ENCODE peak calls at places on chromosomes 2 and 18, in five cellular contexts. One of them, this sample, is unnamed.

GRCh38 chr2:38666578-38666926 is 638 bp downstream of the GALM start:
- DNase-seq in stimulated activated CD4-positive, alpha-beta T cell treated with anti-CD3 and anti-CD28 coated beads, Interleukin-2, amount 100 ng/mL, for 48 hours: no peak
- DNase-seq in hippocampal formation: no peak
- DNase-seq in OCI-LY7: peak
- DNase-seq in GM23248: peak
- DNase-seq in this sample: peak

GRCh38 chr2:174027956-174028355 is 62.8 kb upstream of the SP3 start:
- DNase-seq in stimulated activated CD4-positive, alpha-beta T cell treated with anti-CD3 and anti-CD28 coated beads, Interleukin-2, amount 100 ng/mL, for 48 hours: no peak
- DNase-seq in hippocampal formation: no peak
- DNase-seq in OCI-LY7: no peak
- DNase-seq in GM23248: no peak
- DNase-seq in this sample: no peak

GRCh38 chr2:216083464-216084279 is 2.0 kb downstream of the TMEM169 start:
- DNase-seq in stimulated activated CD4-positive, alpha-beta T cell treated with anti-CD3 and anti-CD28 coated beads, Interleukin-2, amount 100 ng/mL, for 48 hours: no peak
- DNase-seq in hippocampal formation: no peak
- DNase-seq in OCI-LY7: no peak
- DNase-seq in GM23248: peak
- DNase-seq in this sample: no peak

GRCh38 chr2:134072973-134073490 is 180.8 kb upstream of the MGAT5 start:
- DNase-seq in stimulated activated CD4-positive, alpha-beta T cell treated with anti-CD3 and anti-CD28 coated beads, Interleukin-2, amount 100 ng/mL, for 48 hours: no peak
- DNase-seq in hippocampal formation: no peak
- DNase-seq in OCI-LY7: no peak
- DNase-seq in GM23248: no peak
- DNase-seq in this sample: no peak

GRCh38 chr18:58373486-58373885 is 255.4 kb downstream of the ALPK2 start:
- DNase-seq in stimulated activated CD4-positive, alpha-beta T cell treated with anti-CD3 and anti-CD28 coated beads, Interleukin-2, amount 100 ng/mL, for 48 hours: no peak
- DNase-seq in hippocampal formation: no peak
- DNase-seq in OCI-LY7: no peak
- DNase-seq in GM23248: no peak
- DNase-seq in this sample: no peak

GRCh38 chr2:165778653-165779451 is 15.2 kb downstream of the GALNT3 start:
- DNase-seq in stimulated activated CD4-positive, alpha-beta T cell treated with anti-CD3 and anti-CD28 coated beads, Interleukin-2, amount 100 ng/mL, for 48 hours: no peak
- DNase-seq in hippocampal formation: no peak
- DNase-seq in OCI-LY7: peak
- DNase-seq in GM23248: peak
- DNase-seq in this sample: peak

GRCh38 chr2:73561422-73561821 is 80.8 kb downstream of the NAT8 start:
- DNase-seq in stimulated activated CD4-positive, alpha-beta T cell treated with anti-CD3 and anti-CD28 coated beads, Interleukin-2, amount 100 ng/mL, for 48 hours: no peak
- DNase-seq in hippocampal formation: no peak
- DNase-seq in OCI-LY7: no peak
- DNase-seq in GM23248: no peak
- DNase-seq in this sample: no peak

GRCh38 chr2:25851740-25852503 is 26.4 kb downstream of the ASXL2 start:
- DNase-seq in stimulated activated CD4-positive, alpha-beta T cell treated with anti-CD3 and anti-CD28 coated beads, Interleukin-2, amount 100 ng/mL, for 48 hours: peak
- DNase-seq in hippocampal formation: peak
- DNase-seq in OCI-LY7: peak
- DNase-seq in GM23248: peak
- DNase-seq in this sample: peak

GRCh38 chr2:190533175-190533967 is 1.2 kb downstream of the NEMP2 start:
- DNase-seq in stimulated activated CD4-positive, alpha-beta T cell treated with anti-CD3 and anti-CD28 coated beads, Interleukin-2, amount 100 ng/mL, for 48 hours: peak
- DNase-seq in hippocampal formation: no peak
- DNase-seq in OCI-LY7: no peak
- DNase-seq in GM23248: peak
- DNase-seq in this sample: no peak

GRCh38 chr2:19540739-19541503 is 182.5 kb upstream of the OSR1 start:
- DNase-seq in stimulated activated CD4-positive, alpha-beta T cell treated with anti-CD3 and anti-CD28 coated beads, Interleukin-2, amount 100 ng/mL, for 48 hours: no peak
- DNase-seq in hippocampal formation: no peak
- DNase-seq in OCI-LY7: no peak
- DNase-seq in GM23248: peak
- DNase-seq in this sample: no peak

GRCh38 chr2:69253033-69253535 is 133.9 kb downstream of the GFPT1 start:
- DNase-seq in stimulated activated CD4-positive, alpha-beta T cell treated with anti-CD3 and anti-CD28 coated beads, Interleukin-2, amount 100 ng/mL, for 48 hours: no peak
- DNase-seq in hippocampal formation: no peak
- DNase-seq in OCI-LY7: no peak
- DNase-seq in GM23248: peak
- DNase-seq in this sample: no peak

GRCh38 chr18:55859116-55859515 is 271.1 kb upstream of the TCF4 start:
- DNase-seq in stimulated activated CD4-positive, alpha-beta T cell treated with anti-CD3 and anti-CD28 coated beads, Interleukin-2, amount 100 ng/mL, for 48 hours: no peak
- DNase-seq in hippocampal formation: no peak
- DNase-seq in OCI-LY7: no peak
- DNase-seq in GM23248: peak
- DNase-seq in this sample: no peak

GRCh38 chr2:40209728-40210127 is 242.2 kb downstream of the SLC8A1 start:
- DNase-seq in stimulated activated CD4-positive, alpha-beta T cell treated with anti-CD3 and anti-CD28 coated beads, Interleukin-2, amount 100 ng/mL, for 48 hours: no peak
- DNase-seq in hippocampal formation: no peak
- DNase-seq in OCI-LY7: no peak
- DNase-seq in GM23248: no peak
- DNase-seq in this sample: no peak

GRCh38 chr2:73984203-73984921 is at the start of gene TET3:
- DNase-seq in stimulated activated CD4-positive, alpha-beta T cell treated with anti-CD3 and anti-CD28 coated beads, Interleukin-2, amount 100 ng/mL, for 48 hours: peak
- DNase-seq in hippocampal formation: peak
- DNase-seq in OCI-LY7: peak
- DNase-seq in GM23248: peak
- DNase-seq in this sample: peak

GRCh38 chr18:26902296-26902695 is 36.8 kb upstream of the AQP4 start:
- DNase-seq in stimulated activated CD4-positive, alpha-beta T cell treated with anti-CD3 and anti-CD28 coated beads, Interleukin-2, amount 100 ng/mL, for 48 hours: no peak
- DNase-seq in hippocampal formation: peak
- DNase-seq in OCI-LY7: no peak
- DNase-seq in GM23248: no peak
- DNase-seq in this sample: no peak

GRCh38 chr2:7835693-7836680 is 845.9 kb upstream of the ID2 start:
- DNase-seq in stimulated activated CD4-positive, alpha-beta T cell treated with anti-CD3 and anti-CD28 coated beads, Interleukin-2, amount 100 ng/mL, for 48 hours: no peak
- DNase-seq in hippocampal formation: no peak
- DNase-seq in OCI-LY7: peak
- DNase-seq in GM23248: no peak
- DNase-seq in this sample: peak

GRCh38 chr2:241507430-241508239 is 749 bp downstream of the STK25 start:
- DNase-seq in stimulated activated CD4-positive, alpha-beta T cell treated with anti-CD3 and anti-CD28 coated beads, Interleukin-2, amount 100 ng/mL, for 48 hours: peak
- DNase-seq in hippocampal formation: no peak
- DNase-seq in OCI-LY7: peak
- DNase-seq in GM23248: peak
- DNase-seq in this sample: no peak

GRCh38 chr2:102155131-102155702 is 12.7 kb downstream of the IL1R1 start:
- DNase-seq in stimulated activated CD4-positive, alpha-beta T cell treated with anti-CD3 and anti-CD28 coated beads, Interleukin-2, amount 100 ng/mL, for 48 hours: no peak
- DNase-seq in hippocampal formation: no peak
- DNase-seq in OCI-LY7: no peak
- DNase-seq in GM23248: no peak
- DNase-seq in this sample: no peak

GRCh38 chr2:20071397-20072383 is 20.3 kb upstream of the LAPTM4A start:
- DNase-seq in stimulated activated CD4-positive, alpha-beta T cell treated with anti-CD3 and anti-CD28 coated beads, Interleukin-2, amount 100 ng/mL, for 48 hours: no peak
- DNase-seq in hippocampal formation: no peak
- DNase-seq in OCI-LY7: no peak
- DNase-seq in GM23248: peak
- DNase-seq in this sample: no peak

GRCh38 chr2:216984937-216985336 is 125.1 kb upstream of the TNP1 start:
- DNase-seq in stimulated activated CD4-positive, alpha-beta T cell treated with anti-CD3 and anti-CD28 coated beads, Interleukin-2, amount 100 ng/mL, for 48 hours: no peak
- DNase-seq in hippocampal formation: no peak
- DNase-seq in OCI-LY7: no peak
- DNase-seq in GM23248: no peak
- DNase-seq in this sample: no peak

GRCh38 chr2:219777388-219777787 is 150.0 kb downstream of the SLC4A3 start:
- DNase-seq in stimulated activated CD4-positive, alpha-beta T cell treated with anti-CD3 and anti-CD28 coated beads, Interleukin-2, amount 100 ng/mL, for 48 hours: no peak
- DNase-seq in hippocampal formation: no peak
- DNase-seq in OCI-LY7: no peak
- DNase-seq in GM23248: no peak
- DNase-seq in this sample: no peak

GRCh38 chr2:2648094-2648493 is 317.0 kb upstream of the MYT1L start:
- DNase-seq in stimulated activated CD4-positive, alpha-beta T cell treated with anti-CD3 and anti-CD28 coated beads, Interleukin-2, amount 100 ng/mL, for 48 hours: no peak
- DNase-seq in hippocampal formation: no peak
- DNase-seq in OCI-LY7: no peak
- DNase-seq in GM23248: no peak
- DNase-seq in this sample: no peak

GRCh38 chr2:172701250-172701649 is 34.4 kb upstream of the RAPGEF4 start:
- DNase-seq in stimulated activated CD4-positive, alpha-beta T cell treated with anti-CD3 and anti-CD28 coated beads, Interleukin-2, amount 100 ng/mL, for 48 hours: no peak
- DNase-seq in hippocampal formation: no peak
- DNase-seq in OCI-LY7: no peak
- DNase-seq in GM23248: peak
- DNase-seq in this sample: no peak

GRCh38 chr2:240929364-240930095 is 23.4 kb downstream of the CROCC2 start:
- DNase-seq in stimulated activated CD4-positive, alpha-beta T cell treated with anti-CD3 and anti-CD28 coated beads, Interleukin-2, amount 100 ng/mL, for 48 hours: no peak
- DNase-seq in hippocampal formation: no peak
- DNase-seq in OCI-LY7: no peak
- DNase-seq in GM23248: no peak
- DNase-seq in this sample: no peak

GRCh38 chr2:127220102-127220806 is at the start of gene CYP27C1:
- DNase-seq in stimulated activated CD4-positive, alpha-beta T cell treated with anti-CD3 and anti-CD28 coated beads, Interleukin-2, amount 100 ng/mL, for 48 hours: no peak
- DNase-seq in hippocampal formation: no peak
- DNase-seq in OCI-LY7: no peak
- DNase-seq in GM23248: peak
- DNase-seq in this sample: no peak

GRCh38 chr2:119741868-119742267 is 17.9 kb upstream of the PTPN4 start:
- DNase-seq in stimulated activated CD4-positive, alpha-beta T cell treated with anti-CD3 and anti-CD28 coated beads, Interleukin-2, amount 100 ng/mL, for 48 hours: no peak
- DNase-seq in hippocampal formation: no peak
- DNase-seq in OCI-LY7: no peak
- DNase-seq in GM23248: no peak
- DNase-seq in this sample: no peak

GRCh38 chr2:111196435-111196834 is 75.7 kb downstream of the BCL2L11 start:
- DNase-seq in stimulated activated CD4-positive, alpha-beta T cell treated with anti-CD3 and anti-CD28 coated beads, Interleukin-2, amount 100 ng/mL, for 48 hours: no peak
- DNase-seq in hippocampal formation: no peak
- DNase-seq in OCI-LY7: no peak
- DNase-seq in GM23248: no peak
- DNase-seq in this sample: no peak

GRCh38 chr2:98445167-98445522 is 487 bp downstream of the INPP4A start:
- DNase-seq in stimulated activated CD4-positive, alpha-beta T cell treated with anti-CD3 and anti-CD28 coated beads, Interleukin-2, amount 100 ng/mL, for 48 hours: no peak
- DNase-seq in hippocampal formation: no peak
- DNase-seq in OCI-LY7: peak
- DNase-seq in GM23248: peak
- DNase-seq in this sample: no peak

GRCh38 chr2:217064234-217065103 is 204.6 kb upstream of the TNP1 start:
- DNase-seq in stimulated activated CD4-positive, alpha-beta T cell treated with anti-CD3 and anti-CD28 coated beads, Interleukin-2, amount 100 ng/mL, for 48 hours: no peak
- DNase-seq in hippocampal formation: no peak
- DNase-seq in OCI-LY7: no peak
- DNase-seq in GM23248: peak
- DNase-seq in this sample: no peak

GRCh38 chr2:46683541-46683940 is 204.2 kb downstream of the TMEM247 start:
- DNase-seq in stimulated activated CD4-positive, alpha-beta T cell treated with anti-CD3 and anti-CD28 coated beads, Interleukin-2, amount 100 ng/mL, for 48 hours: no peak
- DNase-seq in hippocampal formation: no peak
- DNase-seq in OCI-LY7: peak
- DNase-seq in GM23248: no peak
- DNase-seq in this sample: peak

GRCh38 chr18:75208055-75208835 is 694 bp downstream of the PTGR3 start:
- DNase-seq in stimulated activated CD4-positive, alpha-beta T cell treated with anti-CD3 and anti-CD28 coated beads, Interleukin-2, amount 100 ng/mL, for 48 hours: no peak
- DNase-seq in hippocampal formation: peak
- DNase-seq in OCI-LY7: peak
- DNase-seq in GM23248: peak
- DNase-seq in this sample: peak

GRCh38 chr2:128536925-128537620 is 218.4 kb upstream of the HS6ST1 start:
- DNase-seq in stimulated activated CD4-positive, alpha-beta T cell treated with anti-CD3 and anti-CD28 coated beads, Interleukin-2, amount 100 ng/mL, for 48 hours: peak
- DNase-seq in hippocampal formation: no peak
- DNase-seq in OCI-LY7: no peak
- DNase-seq in GM23248: peak
- DNase-seq in this sample: no peak

GRCh38 chr18:45291616-45292612 is 323.4 kb upstream of the SLC14A2 start:
- DNase-seq in stimulated activated CD4-positive, alpha-beta T cell treated with anti-CD3 and anti-CD28 coated beads, Interleukin-2, amount 100 ng/mL, for 48 hours: no peak
- DNase-seq in hippocampal formation: no peak
- DNase-seq in OCI-LY7: no peak
- DNase-seq in GM23248: peak
- DNase-seq in this sample: no peak